ENCODE peak calls at places on chromosomes 2 and 18, in five cellular contexts. V, K, H, P and B are unnamed samples.

GRCh38 chr2:186687774-186688173 is 6.1 kb upstream of the FAM171B start:
- DNase-seq in K (peak), H (no peak), V (no peak), P (no peak), B (no peak)

GRCh38 chr2:113679457-113679856 is 52.4 kb downstream of the RABL2A start:
- DNase-seq in P (no peak), V (no peak), H (no peak), K (no peak), B (no peak)

GRCh38 chr2:181944164-181944913 is 41.3 kb upstream of the PPP1R1C start:
- DNase-seq in P (no peak), H (no peak), K (no peak), V (no peak), B (no peak)

GRCh38 chr2:121187922-121188411 is 97.0 kb downstream of the TFCP2L1 start:
- DNase-seq in V (no peak), P (no peak), K (no peak), H (no peak), B (no peak)

GRCh38 chr18:38695559-38696270 is 1130.1 kb upstream of the CELF4 start:
- DNase-seq in V (no peak), P (no peak), H (no peak), K (no peak), B (no peak)

GRCh38 chr2:155203187-155203586 is 504.7 kb downstream of the KCNJ3 start:
- DNase-seq in V (no peak), P (no peak), K (peak), H (peak), B (no peak)

GRCh38 chr2:188573453-188573852 is 281.8 kb downstream of the GULP1 start:
- DNase-seq in V (no peak), P (no peak), K (peak), H (no peak), B (no peak)

GRCh38 chr2:105794926-105795574 is 50.3 kb downstream of the NCK2 start:
- DNase-seq in K (peak), V (no peak), H (peak), P (no peak), B (no peak)

GRCh38 chr18:55124078-55124477 is 164.8 kb upstream of the CCDC68 start:
- DNase-seq in V (no peak), P (no peak), K (no peak), H (no peak), B (no peak)

GRCh38 chr2:230739961-230740360 is 27.3 kb downstream of the CAB39 start:
- DNase-seq in P (no peak), H (no peak), K (no peak), V (no peak), B (no peak)

GRCh38 chr18:3526421-3527354 is 76.7 kb downstream of the TGIF1 start:
- DNase-seq in H (peak), P (no peak), K (peak), V (no peak), B (no peak)

GRCh38 chr2:6780765-6781274 is 84.9 kb downstream of the CMPK2 start:
- DNase-seq in P (peak), K (peak), V (peak), H (peak), B (no peak)

GRCh38 chr2:17805717-17806354 is 10.4 kb upstream of the MSGN1 start:
- DNase-seq in P (no peak), K (no peak), V (no peak), H (no peak), B (no peak)

GRCh38 chr2:167100526-167100925 is 212.2 kb downstream of the XIRP2 start:
- DNase-seq in K (no peak), P (no peak), H (no peak), V (no peak), B (no peak)

GRCh38 chr2:26519396-26519991 is 41.6 kb upstream of the OTOF start:
- DNase-seq in P (no peak), H (no peak), V (no peak), K (no peak), B (no peak)

GRCh38 chr18:63016270-63016669 is 300.9 kb downstream of the PHLPP1 start:
- DNase-seq in P (peak), H (peak), V (no peak), K (peak), B (no peak)

GRCh38 chr2:12819721-12820120 is 103.0 kb downstream of the TRIB2 start:
- DNase-seq in K (no peak), H (no peak), V (no peak), P (no peak), B (no peak)

GRCh38 chr18:38633333-38633732 is 1067.7 kb upstream of the CELF4 start:
- DNase-seq in P (no peak), H (no peak), V (no peak), K (no peak), B (no peak)